ENCODE peak calls at places on chromosomes 16 and 17, in five cellular contexts. D is lung microvascular endothelial cell; X is stimulated activated CD8-positive, alpha-beta memory T cell treated with anti-CD3 and anti-CD28 coated beads, Interleukin-4, amount 100 ng/mL, for 24 hours; Y is NCI-H460; V is Caco-2. O is an unnamed sample.

GRCh38 chr16:75089486-75090202 is 26.9 kb downstream of the LDHD start:
- DNase-seq in X (no peak), Y (no peak), V (no peak), D (no peak), O (no peak)

GRCh38 chr16:67470314-67470713 is 10.6 kb downstream of the ATP6V0D1 start:
- DNase-seq in Y (no peak), V (no peak), X (no peak), D (peak), O (peak)

GRCh38 chr17:64354824-64355535 is 35.7 kb downstream of the PECAM1 start:
- DNase-seq in D (peak), Y (no peak), V (peak), X (no peak), O (no peak)

GRCh38 chr16:82880361-82880760 is 253.6 kb downstream of the CDH13 start:
- DNase-seq in V (no peak), X (no peak), D (peak), Y (no peak), O (no peak)

GRCh38 chr17:42779942-42780815 is at the start of gene WNK4:
- DNase-seq in X (no peak), D (peak), V (peak), Y (no peak), O (no peak)

GRCh38 chr17:2412561-2413021 is 11.7 kb upstream of the MNT start:
- DNase-seq in X (no peak), V (no peak), Y (no peak), D (peak), O (no peak)

GRCh38 chr17:61285483-61286320 is 113.9 kb upstream of the TBX2 start:
- DNase-seq in D (no peak), Y (no peak), V (no peak), X (no peak), O (no peak)

GRCh38 chr17:39648876-39649430 is 12.0 kb downstream of the STARD3 start:
- DNase-seq in X (no peak), D (no peak), Y (no peak), V (no peak), O (no peak)

GRCh38 chr16:73093146-73094144 is 45.5 kb upstream of the ZFHX3 start:
- DNase-seq in X (no peak), V (no peak), Y (no peak), D (peak), O (no peak)

GRCh38 chr17:71986886-71987285 is 133.9 kb upstream of the SOX9 start:
- DNase-seq in X (no peak), Y (no peak), V (no peak), D (no peak), O (no peak)

GRCh38 chr17:56629450-56630187 is 36.1 kb downstream of the NOG start:
- DNase-seq in Y (no peak), X (no peak), D (peak), V (peak), O (no peak)

GRCh38 chr17:8021565-8022357 is 17.1 kb upstream of the ALOX15B start:
- DNase-seq in X (no peak), D (no peak), Y (no peak), V (no peak), O (no peak)

GRCh38 chr16:1538804-1539520 is 5.5 kb downstream of the TMEM204 start:
- DNase-seq in D (peak), X (no peak), V (no peak), Y (no peak), O (no peak)

GRCh38 chr17:10603889-10604288 is 53.2 kb downstream of the MYH3 start:
- DNase-seq in D (no peak), X (no peak), V (no peak), Y (no peak), O (no peak)

GRCh38 chr17:58328195-58329034 is at the start of gene TSPOAP1:
- DNase-seq in Y (no peak), D (no peak), X (peak), V (no peak), O (peak)

GRCh38 chr17:3772764-3773163 is 28.2 kb downstream of the ITGAE start:
- DNase-seq in Y (no peak), V (no peak), X (no peak), D (no peak), O (no peak)

GRCh38 chr17:45705123-45706009 is 78.8 kb upstream of the CRHR1 start:
- DNase-seq in X (no peak), Y (peak), V (peak), D (no peak), O (no peak)

GRCh38 chr17:69047368-69048263 is 13.1 kb downstream of the ABCA9 start:
- DNase-seq in V (peak), X (no peak), D (peak), Y (no peak), O (no peak)

GRCh38 chr17:70365098-70365583 is 195.8 kb downstream of the KCNJ2 start:
- DNase-seq in D (no peak), V (no peak), X (no peak), Y (no peak), O (no peak)

GRCh38 chr17:252456-252855 is 71.0 kb upstream of the DOC2B start:
- DNase-seq in X (no peak), Y (no peak), V (no peak), D (no peak), O (no peak)

GRCh38 chr17:80192268-80192667 is 22.4 kb downstream of the CARD14 start:
- DNase-seq in D (peak), X (no peak), Y (no peak), V (no peak), O (peak)

GRCh38 chr16:11670171-11671131 is 2.2 kb downstream of the SNN start:
- DNase-seq in Y (no peak), X (no peak), V (no peak), D (no peak), O (peak)

GRCh38 chr16:84198401-84198800 is 7.4 kb downstream of the ADAD2 start:
- DNase-seq in V (no peak), Y (no peak), D (no peak), X (no peak), O (no peak)

GRCh38 chr16:66081967-66082366 is 284.5 kb upstream of the CDH5 start:
- DNase-seq in X (no peak), V (no peak), D (no peak), Y (peak), O (no peak)

GRCh38 chr17:50057521-50057991 is 1.6 kb downstream of the ITGA3 start:
- DNase-seq in X (no peak), Y (no peak), V (peak), D (no peak), O (no peak)

GRCh38 chr17:1931759-1932579 is 93.2 kb downstream of the RTN4RL1 start:
- DNase-seq in D (no peak), V (peak), X (no peak), Y (no peak), O (no peak)

O was measured in anterior cingulate cortex.